ENCODE peak calls at places on chromosomes 11 and 22, in four cellular contexts. One of them, this sample, is unnamed.
A peak's percentile ranks its signal among the peaks of the same experiment; 100 is the strongest.

GRCh38 chr22:44242946-44243724 is 62.4 kb downstream of the PARVG start:
- DNase-seq in GM20000: no peak
- DNase-seq in pancreas: no peak
- DNase-seq in body of pancreas: no peak
- DNase-seq in this sample: no peak

GRCh38 chr11:12845739-12846358 is 163.3 kb upstream of the RASSF10 start:
- DNase-seq in pancreas: peak; percentile 70
- DNase-seq in body of pancreas: peak; percentile 67
- DNase-seq in GM20000: no peak
- DNase-seq in this sample: no peak

GRCh38 chr22:28229566-28230483 is 310.8 kb upstream of the PITPNB start:
- DNase-seq in pancreas: no peak
- DNase-seq in body of pancreas: no peak
- DNase-seq in GM20000: no peak
- DNase-seq in this sample: no peak

GRCh38 chr22:32119568-32120235 is 39.4 kb downstream of the C22orf42 start:
- DNase-seq in GM20000: no peak
- DNase-seq in body of pancreas: no peak
- DNase-seq in pancreas: no peak
- DNase-seq in this sample: no peak

GRCh38 chr11:66969584-66970205 is 5.4 kb upstream of the C11orf86 start:
- DNase-seq in pancreas: no peak
- DNase-seq in GM20000: no peak
- DNase-seq in body of pancreas: no peak
- DNase-seq in this sample: no peak

GRCh38 chr11:104798794-104799193 is 99.5 kb downstream of the CASP12 start:
- DNase-seq in GM20000: peak; percentile 4
- DNase-seq in body of pancreas: no peak
- DNase-seq in pancreas: no peak
- DNase-seq in this sample: no peak

GRCh38 chr11:66607126-66607834 is 9.2 kb upstream of the RBM14 start:
- DNase-seq in body of pancreas: peak; percentile 73
- DNase-seq in GM20000: no peak
- DNase-seq in pancreas: peak; percentile 73
- DNase-seq in this sample: peak; percentile 56

GRCh38 chr11:65087216-65087615 is 3.2 kb downstream of the ZFPL1 start:
- DNase-seq in body of pancreas: no peak
- DNase-seq in GM20000: no peak
- DNase-seq in pancreas: no peak
- DNase-seq in this sample: no peak

GRCh38 chr11:132539590-132540368 is 992.5 kb downstream of the OPCML start:
- DNase-seq in pancreas: no peak
- DNase-seq in body of pancreas: no peak
- DNase-seq in GM20000: no peak
- DNase-seq in this sample: no peak

GRCh38 chr11:57303990-57304579 is 20.7 kb downstream of the TNKS1BP1 start:
- DNase-seq in body of pancreas: no peak
- DNase-seq in GM20000: peak; percentile 2
- DNase-seq in pancreas: peak; percentile 60
- DNase-seq in this sample: peak; percentile 92

GRCh38 chr11:9868641-9869040 is 204.8 kb downstream of the SWAP70 start:
- DNase-seq in body of pancreas: no peak
- DNase-seq in GM20000: no peak
- DNase-seq in pancreas: no peak
- DNase-seq in this sample: peak; percentile 71

GRCh38 chr11:19785265-19785664 is 72.6 kb downstream of the NAV2 start:
- DNase-seq in pancreas: no peak
- DNase-seq in GM20000: no peak
- DNase-seq in body of pancreas: no peak
- DNase-seq in this sample: no peak

GRCh38 chr11:117950320-117950719 is 21.1 kb upstream of the TMPRSS13 start:
- DNase-seq in body of pancreas: no peak
- DNase-seq in pancreas: no peak
- DNase-seq in GM20000: peak; percentile 56
- DNase-seq in this sample: no peak

GRCh38 chr11:8839306-8839956 is 71.6 kb upstream of the AKIP1 start:
- DNase-seq in pancreas: no peak
- DNase-seq in body of pancreas: no peak
- DNase-seq in GM20000: no peak
- DNase-seq in this sample: no peak

GRCh38 chr11:74398244-74399159 is at the start of gene PGM2L1:
- DNase-seq in body of pancreas: peak; percentile 94
- DNase-seq in pancreas: peak; percentile 92
- DNase-seq in GM20000: peak; percentile 97
- DNase-seq in this sample: peak; percentile 95

GRCh38 chr22:43592470-43592869 is 180.7 kb downstream of the MPPED1 start:
- DNase-seq in GM20000: no peak
- DNase-seq in body of pancreas: no peak
- DNase-seq in pancreas: no peak
- DNase-seq in this sample: no peak

GRCh38 chr22:21760640-21761039 is 25.0 kb upstream of the YPEL1 start:
- DNase-seq in body of pancreas: no peak
- DNase-seq in pancreas: no peak
- DNase-seq in GM20000: no peak
- DNase-seq in this sample: peak; percentile 21

GRCh38 chr11:62269654-62270278 is at the start of gene SCGB2A2:
- DNase-seq in GM20000: no peak
- DNase-seq in pancreas: no peak
- DNase-seq in body of pancreas: no peak
- DNase-seq in this sample: peak; percentile 78

GRCh38 chr11:64581057-64581523 is 9.9 kb upstream of the SLC22A12 start:
- DNase-seq in body of pancreas: no peak
- DNase-seq in GM20000: no peak
- DNase-seq in pancreas: no peak
- DNase-seq in this sample: no peak

GRCh38 chr11:76805206-76805913 is 22.2 kb downstream of the TSKU start:
- DNase-seq in body of pancreas: no peak
- DNase-seq in pancreas: no peak
- DNase-seq in GM20000: no peak
- DNase-seq in this sample: peak; percentile 51

GRCh38 chr11:33733978-33734377 is 2.2 kb downstream of the CD59 start:
- DNase-seq in body of pancreas: no peak
- DNase-seq in GM20000: no peak
- DNase-seq in pancreas: no peak
- DNase-seq in this sample: no peak

GRCh38 chr11:66543263-66544107 is 2.4 kb downstream of the ZDHHC24 start:
- DNase-seq in pancreas: no peak
- DNase-seq in GM20000: peak; percentile 77
- DNase-seq in body of pancreas: no peak
- DNase-seq in this sample: peak; percentile 36

GRCh38 chr11:104547996-104548661 is 350.1 kb downstream of the CASP12 start:
- DNase-seq in pancreas: no peak
- DNase-seq in GM20000: no peak
- DNase-seq in body of pancreas: no peak
- DNase-seq in this sample: peak; percentile 84

GRCh38 chr22:21755855-21756284 is 20.3 kb upstream of the YPEL1 start:
- DNase-seq in body of pancreas: no peak
- DNase-seq in GM20000: peak; percentile 36
- DNase-seq in pancreas: no peak
- DNase-seq in this sample: peak; percentile 77

GRCh38 chr11:115527534-115528125 is 23.4 kb upstream of the CADM1 start:
- DNase-seq in GM20000: no peak
- DNase-seq in pancreas: peak; percentile 6
- DNase-seq in body of pancreas: no peak
- DNase-seq in this sample: peak; percentile 2

GRCh38 chr11:63599211-63600122 is 14.8 kb downstream of the PLAAT3 start:
- DNase-seq in body of pancreas: no peak
- DNase-seq in GM20000: no peak
- DNase-seq in pancreas: no peak
- DNase-seq in this sample: peak; percentile 87

GRCh38 chr11:14359573-14360031 is 619 bp upstream of the RRAS2 start:
- DNase-seq in pancreas: no peak
- DNase-seq in GM20000: no peak
- DNase-seq in body of pancreas: no peak
- DNase-seq in this sample: no peak

GRCh38 chr22:48845356-48845936 is 982.2 kb downstream of the BRD1 start:
- DNase-seq in pancreas: no peak
- DNase-seq in body of pancreas: no peak
- DNase-seq in GM20000: no peak
- DNase-seq in this sample: no peak

GRCh38 chr11:122234257-122234656 is 118.2 kb upstream of the BLID start:
- DNase-seq in GM20000: no peak
- DNase-seq in body of pancreas: no peak
- DNase-seq in pancreas: no peak
- DNase-seq in this sample: no peak

GRCh38 chr11:16000065-16000464 is 356.3 kb downstream of the SOX6 start:
- DNase-seq in pancreas: no peak
- DNase-seq in GM20000: no peak
- DNase-seq in body of pancreas: no peak
- DNase-seq in this sample: peak; percentile 61

GRCh38 chr22:47167056-47167455 is 404.6 kb downstream of the TBC1D22A start:
- DNase-seq in body of pancreas: no peak
- DNase-seq in pancreas: no peak
- DNase-seq in GM20000: no peak
- DNase-seq in this sample: no peak

GRCh38 chr22:17222503-17222902 is 3.3 kb upstream of the ADA2 start:
- DNase-seq in pancreas: peak; percentile 20
- DNase-seq in GM20000: no peak
- DNase-seq in body of pancreas: no peak
- DNase-seq in this sample: no peak

GRCh38 chr11:1938343-1939005 is 8.7 kb upstream of the MRPL23 start:
- DNase-seq in GM20000: no peak
- DNase-seq in pancreas: no peak
- DNase-seq in body of pancreas: no peak
- DNase-seq in this sample: no peak

GRCh38 chr11:118771481-118772278 is 19.3 kb downstream of the DDX6 start:
- DNase-seq in GM20000: no peak
- DNase-seq in pancreas: no peak
- DNase-seq in body of pancreas: no peak
- DNase-seq in this sample: no peak

GRCh38 chr11:80379620-80380278 is 938.9 kb upstream of the TENM4 start:
- DNase-seq in pancreas: no peak
- DNase-seq in body of pancreas: no peak
- DNase-seq in GM20000: no peak
- DNase-seq in this sample: peak; percentile 33

GRCh38 chr22:33163815-33164214 is 105.6 kb upstream of the SYN3 start:
- DNase-seq in body of pancreas: no peak
- DNase-seq in GM20000: no peak
- DNase-seq in pancreas: no peak
- DNase-seq in this sample: no peak

GRCh38 chr22:22771696-22772377 is 115.8 kb upstream of the IGLL5 start:
- DNase-seq in body of pancreas: no peak
- DNase-seq in GM20000: no peak
- DNase-seq in pancreas: no peak
- DNase-seq in this sample: no peak

DNA sequence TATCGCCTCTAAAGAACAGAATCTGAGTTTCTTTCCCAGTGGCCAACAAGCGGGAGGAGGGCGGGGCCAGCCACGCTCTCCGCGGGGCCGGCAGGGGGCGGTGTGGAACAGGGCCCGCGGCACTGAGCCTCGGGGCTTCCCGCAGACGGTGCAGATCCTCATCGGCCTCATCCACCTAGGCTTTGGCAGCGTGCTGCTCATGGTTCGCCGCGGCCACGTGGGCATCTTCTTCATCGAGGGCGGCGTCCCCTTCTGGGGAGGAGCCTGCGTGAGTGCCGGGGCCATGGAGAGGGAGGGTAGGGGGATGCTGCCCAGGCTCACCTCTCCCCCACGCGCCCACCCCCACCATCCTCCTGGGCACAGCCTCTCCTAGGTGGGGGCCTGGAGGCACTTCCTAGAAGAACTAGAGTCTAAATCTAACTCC is 10.7 kb downstream of the MS4A15 start:
- DNase-seq in body of pancreas: no peak
- DNase-seq in pancreas: no peak
- DNase-seq in GM20000: peak; percentile 51
- DNase-seq in this sample: no peak
- TF ChIP-seq CTCF in body of pancreas: no peak
- TF ChIP-seq CTCF in pancreas: no peak
- TF ChIP-seq CTCF in GM20000: peak; percentile 51
- TF ChIP-seq CTCF in this sample: no peak

DNA sequence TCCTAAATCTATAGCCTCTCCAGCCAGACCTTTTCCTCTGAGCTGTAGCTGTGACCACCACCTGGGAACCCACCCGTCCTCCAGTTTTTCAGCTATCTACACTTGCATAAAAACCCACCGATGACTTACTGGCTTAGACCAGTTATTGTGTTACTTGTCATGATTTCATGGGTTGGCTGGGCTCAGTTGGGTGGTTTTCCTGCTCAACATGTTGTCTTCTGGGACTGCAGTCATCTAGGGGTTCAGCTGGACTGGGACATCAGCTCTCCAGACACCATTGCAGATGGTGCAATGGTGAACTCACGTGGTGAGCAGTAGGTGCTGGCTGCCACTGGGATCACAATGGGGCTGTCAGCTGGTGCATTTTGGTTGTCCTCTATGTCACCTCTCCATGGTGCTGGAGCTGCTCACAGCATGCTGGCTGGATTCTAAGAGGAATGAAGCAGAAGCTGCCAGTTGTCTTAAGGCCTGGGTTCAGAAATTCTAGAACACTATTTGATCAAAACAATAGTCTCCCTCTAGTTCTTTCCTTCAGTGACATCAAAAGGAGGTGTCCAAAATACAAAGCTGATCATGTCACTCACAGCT is 1.3 kb upstream of the SYT13 start:
- DNase-seq in GM20000: no peak
- DNase-seq in body of pancreas: no peak
- DNase-seq in pancreas: no peak
- DNase-seq in this sample: no peak
- TF ChIP-seq CTCF in GM20000: no peak
- TF ChIP-seq CTCF in body of pancreas: no peak
- TF ChIP-seq CTCF in pancreas: no peak
- TF ChIP-seq CTCF in this sample: no peak

GRCh38 chr22:30445438-30445936 is 19.9 kb downstream of the MTFP1 start:
- DNase-seq in GM20000: no peak
- DNase-seq in pancreas: no peak
- DNase-seq in body of pancreas: no peak
- DNase-seq in this sample: peak; percentile 33

GRCh38 chr22:30439836-30440235 is 14.3 kb downstream of the MTFP1 start:
- DNase-seq in body of pancreas: no peak
- DNase-seq in GM20000: no peak
- DNase-seq in pancreas: no peak
- DNase-seq in this sample: peak; percentile 18

GRCh38 chr22:30441088-30441487 is 15.5 kb downstream of the MTFP1 start:
- DNase-seq in body of pancreas: no peak
- DNase-seq in pancreas: no peak
- DNase-seq in GM20000: no peak
- DNase-seq in this sample: no peak

GRCh38 chr22:30439226-30439625 is 13.7 kb downstream of the MTFP1 start:
- DNase-seq in pancreas: no peak
- DNase-seq in body of pancreas: no peak
- DNase-seq in GM20000: no peak
- DNase-seq in this sample: peak; percentile 56

GRCh38 chr22:30444632-30445437 is 19.3 kb downstream of the MTFP1 start:
- DNase-seq in pancreas: peak; percentile 48
- DNase-seq in GM20000: peak; percentile 83
- DNase-seq in body of pancreas: peak; percentile 68
- DNase-seq in this sample: peak; percentile 59
- TF ChIP-seq CTCF in pancreas: peak; percentile 71
- TF ChIP-seq CTCF in GM20000: peak; percentile 80
- TF ChIP-seq CTCF in body of pancreas: peak; percentile 88
- TF ChIP-seq CTCF in this sample: peak; percentile 79

GRCh38 chr11:130666781-130667251 is 218.4 kb downstream of the ADAMTS15 start:
- DNase-seq in body of pancreas: no peak
- DNase-seq in pancreas: no peak
- DNase-seq in GM20000: no peak
- DNase-seq in this sample: no peak
- TF ChIP-seq CTCF in body of pancreas: no peak
- TF ChIP-seq CTCF in pancreas: no peak
- TF ChIP-seq CTCF in GM20000: no peak
- TF ChIP-seq CTCF in this sample: no peak